ENCODE peak calls at places on chromosomes 2 and 18, in seven cellular contexts. G, N, V, A, Z, P and X are unnamed samples.

GRCh38 chr2:239917957-239918481 is 107.1 kb downstream of the NDUFA10 start:
- DNase-seq in G (peak; percentile 23), N (no peak), V (no peak), A (no peak), Z (no peak), P (no peak), X (peak; percentile 49)

GRCh38 chr2:112924855-112925254 is 13.9 kb downstream of the IL37 start:
- DNase-seq in G (peak; percentile 42), N (peak; percentile 65), V (peak; percentile 35), A (no peak), Z (no peak), P (no peak), X (no peak)

GRCh38 chr2:73489053-73489452 is 103.4 kb downstream of the ALMS1 start:
- DNase-seq in G (no peak), N (no peak), V (no peak), A (peak; percentile 7), Z (no peak), P (no peak), X (no peak)

GRCh38 chr2:174120346-174120745 is 128.0 kb downstream of the OLA1 start:
- DNase-seq in G (no peak), N (no peak), V (no peak), A (no peak), Z (peak; percentile 8), P (no peak), X (no peak)

GRCh38 chr18:70359071-70359470 is 70.2 kb downstream of the SOCS6 start:
- DNase-seq in G (no peak), N (no peak), V (no peak), A (no peak), Z (no peak), P (no peak), X (no peak)

GRCh38 chr18:79479761-79480161 is 84.0 kb downstream of the NFATC1 start:
- DNase-seq in G (no peak), N (no peak), V (no peak), A (no peak), Z (no peak), P (peak; percentile 59), X (peak; percentile 58)

GRCh38 chr2:79219383-79219988 is 59.9 kb upstream of the REG3A start:
- DNase-seq in G (peak; percentile 51), N (peak; percentile 29), V (no peak), A (peak; percentile 8), Z (peak; percentile 65), P (no peak), X (no peak)

GRCh38 chr18:26133652-26134051 is at the start of gene PSMA8:
- DNase-seq in G (no peak), N (peak; percentile 17), V (no peak), A (no peak), Z (no peak), P (no peak), X (no peak)

GRCh38 chr18:35041752-35042379 is 653 bp downstream of the MAPRE2 start:
- DNase-seq in G (no peak), N (no peak), V (no peak), A (no peak), Z (peak; percentile 51), P (no peak), X (no peak)

GRCh38 chr2:27020337-27020948 is 12.3 kb upstream of the TMEM214 start:
- DNase-seq in G (peak; percentile 40), N (peak; percentile 70), V (no peak), A (no peak), Z (peak; percentile 96), P (no peak), X (no peak)

GRCh38 chr2:189369566-189369965 is 71.7 kb upstream of the WDR75 start:
- DNase-seq in G (no peak), N (no peak), V (no peak), A (no peak), Z (no peak), P (no peak), X (no peak)

GRCh38 chr2:173982918-173983317 is 17.7 kb upstream of the SP3 start:
- DNase-seq in G (no peak), N (no peak), V (no peak), A (no peak), Z (no peak), P (no peak), X (no peak)

GRCh38 chr2:132690664-132691303 is 20.8 kb upstream of the LYPD1 start:
- DNase-seq in G (no peak), N (no peak), V (no peak), A (no peak), Z (no peak), P (no peak), X (no peak)

GRCh38 chr2:67290451-67290991 is 106.6 kb upstream of the ETAA1 start:
- DNase-seq in G (no peak), N (no peak), V (no peak), A (no peak), Z (no peak), P (no peak), X (no peak)

GRCh38 chr18:45008694-45009372 is 328.1 kb downstream of the SETBP1 start:
- DNase-seq in G (no peak), N (no peak), V (no peak), A (no peak), Z (no peak), P (no peak), X (no peak)

GRCh38 chr2:3282056-3282998 is 95.3 kb downstream of the EIPR1 start:
- DNase-seq in G (peak; percentile 10), N (no peak), V (peak; percentile 19), A (no peak), Z (no peak), P (peak; percentile 77), X (no peak)

GRCh38 chr2:53442783-53443182 is 324.8 kb upstream of the CHAC2 start:
- DNase-seq in G (no peak), N (peak; percentile 13), V (no peak), A (no peak), Z (no peak), P (no peak), X (no peak)

GRCh38 chr2:218897394-218898108 is 16.9 kb downstream of the WNT10A start:
- DNase-seq in G (no peak), N (no peak), V (no peak), A (no peak), Z (no peak), P (no peak), X (no peak)

GRCh38 chr2:204479557-204479956 is 65.7 kb upstream of the PARD3B start:
- DNase-seq in G (no peak), N (no peak), V (no peak), A (no peak), Z (no peak), P (no peak), X (no peak)

GRCh38 chr2:8679827-8680731 is 1.8 kb upstream of the ID2 start:
- DNase-seq in G (peak; percentile 76), N (peak; percentile 70), V (peak; percentile 83), A (no peak), Z (peak; percentile 29), P (peak; percentile 77), X (no peak)

GRCh38 chr2:15302154-15302553 is 259.0 kb downstream of the NBAS start:
- DNase-seq in G (no peak), N (no peak), V (no peak), A (no peak), Z (peak; percentile 70), P (no peak), X (no peak)

DNA sequence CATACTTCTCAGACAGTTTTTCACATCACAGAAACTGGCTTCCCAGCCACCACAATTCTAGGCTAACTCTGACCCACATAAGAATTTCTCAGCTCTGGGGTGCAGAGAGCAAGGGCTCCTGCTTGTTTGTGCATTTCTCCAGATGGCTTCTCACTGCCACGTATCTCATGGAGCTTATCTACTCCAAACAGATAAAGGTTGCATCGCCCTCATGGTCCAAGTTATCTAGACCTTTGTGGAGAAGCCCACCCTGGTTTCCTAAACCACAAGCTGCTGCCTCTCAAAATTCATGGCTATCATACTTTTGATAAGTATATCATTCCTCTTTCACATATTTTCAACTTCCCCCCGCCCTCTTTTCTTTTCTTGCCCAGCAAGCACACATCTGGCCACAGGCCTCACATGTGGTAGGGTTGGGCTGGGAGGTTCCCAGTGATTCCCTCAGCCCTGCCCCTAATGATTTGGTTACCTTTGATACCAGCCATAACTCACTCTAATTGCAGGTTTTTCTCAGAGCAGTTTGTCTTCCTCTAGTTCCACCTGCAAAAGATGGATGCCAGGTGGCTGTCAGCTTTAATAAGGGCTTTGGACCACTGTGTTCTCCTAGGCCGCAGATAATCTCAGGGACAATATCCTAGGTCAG is 146.0 kb downstream of the RHBDD1 start:
- DNase-seq in G (no peak), N (no peak), V (no peak), A (no peak), Z (peak; percentile 65), P (no peak), X (no peak)
- H3K4me1 ChIP-seq in G (peaks cover 12% of the 10 kb centered on the region), N (no peaks in the 10 kb centered on the region), V (no peaks in the 10 kb centered on the region), A (peaks cover 15% of the 10 kb centered on the region), Z (peaks cover 49% of the 10 kb centered on the region), P (no peaks in the 10 kb centered on the region), X (peaks cover 30% of the 10 kb centered on the region)

GRCh38 chr2:228771719-228772254 is 499.3 kb downstream of the PID1 start:
- DNase-seq in G (no peak), N (no peak), V (no peak), A (no peak), Z (no peak), P (no peak), X (no peak)
- TF ChIP-seq EP300 in G (no peak), N (peak; percentile 69), V (no peak), A (no peak), Z (no peak), P (peak; percentile 77), X (no peak)

GRCh38 chr18:32383040-32383819 is 87.5 kb downstream of the GAREM1 start:
- DNase-seq in G (no peak), N (no peak), V (no peak), A (no peak), Z (no peak), P (no peak), X (no peak)
- TF ChIP-seq POLR2AphosphoS5 in G (peak; percentile 81), N (no peak), V (no peak), A (no peak), Z (no peak), P (no peak), X (no peak)

GRCh38 chr2:231528636-231529030 is 1.6 kb downstream of the NMUR1 start:
- DNase-seq in G (no peak), N (no peak), V (no peak), A (no peak), Z (no peak), P (peak; percentile 64), X (no peak)
- H3K4me1 ChIP-seq in G (peaks cover 17% of the 10 kb centered on the region), N (peaks cover 9% of the 10 kb centered on the region), V (peaks cover 30% of the 10 kb centered on the region), A (peaks cover 10% of the 10 kb centered on the region), Z (peaks cover 2% of the 10 kb centered on the region), P (no peaks in the 10 kb centered on the region), X (peaks cover 10% of the 10 kb centered on the region)